ENCODE peak calls at places on chromosome 10, in six cellular contexts. One of them, this sample, is unnamed.

GRCh38 chr10:80132299-80133139 is at the start of gene PLAC9:
- DNase-seq in ovary: peak; percentile 44
- DNase-seq in CD8-positive, alpha-beta T cell: no peak
- DNase-seq in BE2C: no peak
- DNase-seq in heart left ventricle: peak; percentile 68
- DNase-seq in astrocyte of the spinal cord: no peak
- DNase-seq in this sample: no peak

GRCh38 chr10:114624941-114625780 is 32.9 kb downstream of the ABLIM1 start:
- DNase-seq in astrocyte of the spinal cord: no peak
- DNase-seq in BE2C: no peak
- DNase-seq in heart left ventricle: no peak
- DNase-seq in ovary: no peak
- DNase-seq in CD8-positive, alpha-beta T cell: no peak
- DNase-seq in this sample: no peak

GRCh38 chr10:21519981-21520436 is 5.5 kb downstream of the SKIDA1 start:
- DNase-seq in CD8-positive, alpha-beta T cell: no peak
- DNase-seq in BE2C: no peak
- DNase-seq in ovary: no peak
- DNase-seq in heart left ventricle: no peak
- DNase-seq in astrocyte of the spinal cord: peak; percentile 86
- DNase-seq in this sample: no peak

GRCh38 chr10:7473474-7473873 is 62.6 kb upstream of the SFMBT2 start:
- DNase-seq in CD8-positive, alpha-beta T cell: no peak
- DNase-seq in heart left ventricle: no peak
- DNase-seq in BE2C: no peak
- DNase-seq in astrocyte of the spinal cord: no peak
- DNase-seq in ovary: no peak
- DNase-seq in this sample: no peak

GRCh38 chr10:93376372-93377296 is 105.5 kb downstream of the MYOF start:
- DNase-seq in heart left ventricle: peak; percentile 37
- DNase-seq in ovary: peak; percentile 74
- DNase-seq in CD8-positive, alpha-beta T cell: no peak
- DNase-seq in BE2C: peak; percentile 37
- DNase-seq in astrocyte of the spinal cord: peak; percentile 89
- DNase-seq in this sample: peak; percentile 74

GRCh38 chr10:68153473-68154210 is 44.4 kb downstream of the MYPN start:
- DNase-seq in ovary: no peak
- DNase-seq in astrocyte of the spinal cord: peak; percentile 93
- DNase-seq in heart left ventricle: peak; percentile 67
- DNase-seq in BE2C: peak; percentile 71
- DNase-seq in CD8-positive, alpha-beta T cell: no peak
- DNase-seq in this sample: peak; percentile 94

GRCh38 chr10:27072436-27073114 is 27.7 kb downstream of the ANKRD26 start:
- DNase-seq in CD8-positive, alpha-beta T cell: no peak
- DNase-seq in astrocyte of the spinal cord: no peak
- DNase-seq in heart left ventricle: no peak
- DNase-seq in ovary: no peak
- DNase-seq in BE2C: no peak
- DNase-seq in this sample: no peak

GRCh38 chr10:79286318-79286951 is 60.8 kb upstream of the PPIF start:
- DNase-seq in CD8-positive, alpha-beta T cell: peak; percentile 53
- DNase-seq in ovary: peak; percentile 68
- DNase-seq in heart left ventricle: peak; percentile 74
- DNase-seq in BE2C: peak; percentile 91
- DNase-seq in astrocyte of the spinal cord: peak; percentile 47
- DNase-seq in this sample: no peak

GRCh38 chr10:44955408-44956070 is 4.1 kb upstream of the RASSF4 start:
- DNase-seq in ovary: no peak
- DNase-seq in BE2C: no peak
- DNase-seq in heart left ventricle: no peak
- DNase-seq in CD8-positive, alpha-beta T cell: no peak
- DNase-seq in astrocyte of the spinal cord: no peak
- DNase-seq in this sample: no peak

GRCh38 chr10:3426190-3426845 is 253.7 kb upstream of the PITRM1 start:
- DNase-seq in astrocyte of the spinal cord: peak; percentile 76
- DNase-seq in heart left ventricle: no peak
- DNase-seq in CD8-positive, alpha-beta T cell: no peak
- DNase-seq in BE2C: no peak
- DNase-seq in ovary: no peak
- DNase-seq in this sample: no peak

GRCh38 chr10:20105236-20105635 is 289.0 kb downstream of the PLXDC2 start:
- DNase-seq in astrocyte of the spinal cord: peak; percentile 34
- DNase-seq in BE2C: no peak
- DNase-seq in ovary: no peak
- DNase-seq in heart left ventricle: no peak
- DNase-seq in CD8-positive, alpha-beta T cell: no peak
- DNase-seq in this sample: no peak

GRCh38 chr10:97356318-97356914 is 21.9 kb upstream of the FRAT2 start:
- DNase-seq in CD8-positive, alpha-beta T cell: no peak
- DNase-seq in BE2C: no peak
- DNase-seq in heart left ventricle: no peak
- DNase-seq in ovary: no peak
- DNase-seq in astrocyte of the spinal cord: no peak
- DNase-seq in this sample: no peak

GRCh38 chr10:14751576-14752330 is 22.9 kb downstream of the FAM107B start:
- DNase-seq in CD8-positive, alpha-beta T cell: no peak
- DNase-seq in ovary: peak; percentile 47
- DNase-seq in BE2C: no peak
- DNase-seq in heart left ventricle: peak; percentile 79
- DNase-seq in astrocyte of the spinal cord: peak; percentile 33
- DNase-seq in this sample: no peak

GRCh38 chr10:74755273-74755672 is 71.1 kb upstream of the KAT6B start:
- DNase-seq in ovary: no peak
- DNase-seq in CD8-positive, alpha-beta T cell: no peak
- DNase-seq in BE2C: no peak
- DNase-seq in astrocyte of the spinal cord: no peak
- DNase-seq in heart left ventricle: no peak
- DNase-seq in this sample: no peak

GRCh38 chr10:12019343-12019971 is 23.2 kb downstream of the UPF2 start:
- DNase-seq in BE2C: no peak
- DNase-seq in ovary: peak; percentile 29
- DNase-seq in heart left ventricle: no peak
- DNase-seq in CD8-positive, alpha-beta T cell: no peak
- DNase-seq in astrocyte of the spinal cord: no peak
- DNase-seq in this sample: no peak

GRCh38 chr10:63554666-63555065 is 33.5 kb downstream of the REEP3 start:
- DNase-seq in BE2C: no peak
- DNase-seq in heart left ventricle: no peak
- DNase-seq in CD8-positive, alpha-beta T cell: peak; percentile 35
- DNase-seq in astrocyte of the spinal cord: peak; percentile 97
- DNase-seq in ovary: no peak
- DNase-seq in this sample: peak; percentile 78

GRCh38 chr10:12556057-12556456 is 206.7 kb downstream of the CAMK1D start:
- DNase-seq in ovary: no peak
- DNase-seq in BE2C: no peak
- DNase-seq in CD8-positive, alpha-beta T cell: no peak
- DNase-seq in astrocyte of the spinal cord: no peak
- DNase-seq in heart left ventricle: no peak
- DNase-seq in this sample: no peak

GRCh38 chr10:117622471-117623184 is 80.1 kb downstream of the EMX2 start:
- DNase-seq in BE2C: no peak
- DNase-seq in ovary: no peak
- DNase-seq in heart left ventricle: no peak
- DNase-seq in astrocyte of the spinal cord: no peak
- DNase-seq in CD8-positive, alpha-beta T cell: no peak
- DNase-seq in this sample: no peak

GRCh38 chr10:127196227-127196954 is at the start of gene INSYN2A:
- DNase-seq in astrocyte of the spinal cord: peak; percentile 53
- DNase-seq in CD8-positive, alpha-beta T cell: no peak
- DNase-seq in ovary: peak; percentile 31
- DNase-seq in heart left ventricle: no peak
- DNase-seq in BE2C: peak; percentile 24
- DNase-seq in this sample: no peak

GRCh38 chr10:51905050-51905449 is 205.7 kb upstream of the CSTF2T start:
- DNase-seq in CD8-positive, alpha-beta T cell: no peak
- DNase-seq in BE2C: no peak
- DNase-seq in ovary: no peak
- DNase-seq in astrocyte of the spinal cord: no peak
- DNase-seq in heart left ventricle: no peak
- DNase-seq in this sample: no peak

GRCh38 chr10:37826806-37827205 is 30.6 kb downstream of the ZNF248 start:
- DNase-seq in CD8-positive, alpha-beta T cell: no peak
- DNase-seq in astrocyte of the spinal cord: no peak
- DNase-seq in ovary: no peak
- DNase-seq in heart left ventricle: no peak
- DNase-seq in BE2C: no peak
- DNase-seq in this sample: no peak

GRCh38 chr10:100027416-100027815 is 17.7 kb upstream of the DNMBP start:
- DNase-seq in astrocyte of the spinal cord: no peak
- DNase-seq in ovary: no peak
- DNase-seq in CD8-positive, alpha-beta T cell: no peak
- DNase-seq in heart left ventricle: no peak
- DNase-seq in BE2C: no peak
- DNase-seq in this sample: no peak

GRCh38 chr10:42979730-42980467 is 97.0 kb upstream of the RET start:
- DNase-seq in CD8-positive, alpha-beta T cell: no peak
- DNase-seq in heart left ventricle: peak; percentile 6
- DNase-seq in astrocyte of the spinal cord: no peak
- DNase-seq in BE2C: peak; percentile 66
- DNase-seq in ovary: no peak
- DNase-seq in this sample: no peak

GRCh38 chr10:119233821-119234220 is 26.4 kb downstream of the GRK5 start:
- DNase-seq in heart left ventricle: no peak
- DNase-seq in BE2C: no peak
- DNase-seq in CD8-positive, alpha-beta T cell: no peak
- DNase-seq in astrocyte of the spinal cord: peak; percentile 43
- DNase-seq in ovary: no peak
- DNase-seq in this sample: no peak

GRCh38 chr10:1169981-1170866 is 114.0 kb downstream of the WDR37 start:
- DNase-seq in BE2C: no peak
- DNase-seq in astrocyte of the spinal cord: no peak
- DNase-seq in CD8-positive, alpha-beta T cell: no peak
- DNase-seq in ovary: no peak
- DNase-seq in heart left ventricle: no peak
- DNase-seq in this sample: no peak

GRCh38 chr10:34776090-34776690 is 38.9 kb downstream of the PARD3 start:
- DNase-seq in CD8-positive, alpha-beta T cell: no peak
- DNase-seq in ovary: no peak
- DNase-seq in BE2C: no peak
- DNase-seq in astrocyte of the spinal cord: no peak
- DNase-seq in heart left ventricle: no peak
- DNase-seq in this sample: no peak

GRCh38 chr10:34775044-34775637 is 40.0 kb downstream of the PARD3 start:
- DNase-seq in astrocyte of the spinal cord: no peak
- DNase-seq in CD8-positive, alpha-beta T cell: no peak
- DNase-seq in BE2C: no peak
- DNase-seq in heart left ventricle: no peak
- DNase-seq in ovary: no peak
- DNase-seq in this sample: no peak

GRCh38 chr10:34781709-34782108 is 33.4 kb downstream of the PARD3 start:
- DNase-seq in CD8-positive, alpha-beta T cell: no peak
- DNase-seq in BE2C: no peak
- DNase-seq in astrocyte of the spinal cord: no peak
- DNase-seq in heart left ventricle: no peak
- DNase-seq in ovary: no peak
- DNase-seq in this sample: no peak

GRCh38 chr10:34786464-34786863 is 28.6 kb downstream of the PARD3 start:
- DNase-seq in heart left ventricle: no peak
- DNase-seq in CD8-positive, alpha-beta T cell: no peak
- DNase-seq in ovary: no peak
- DNase-seq in BE2C: peak; percentile 24
- DNase-seq in astrocyte of the spinal cord: no peak
- DNase-seq in this sample: no peak

GRCh38 chr10:34780818-34781380 is 34.2 kb downstream of the PARD3 start:
- DNase-seq in heart left ventricle: peak; percentile 69
- DNase-seq in ovary: peak; percentile 64
- DNase-seq in astrocyte of the spinal cord: peak; percentile 76
- DNase-seq in BE2C: peak; percentile 59
- DNase-seq in CD8-positive, alpha-beta T cell: no peak
- DNase-seq in this sample: peak; percentile 62
- H3K4me3 ChIP-seq in heart left ventricle: no peak overlapping the region
- H3K4me3 ChIP-seq in ovary: no peak overlapping the region
- H3K4me3 ChIP-seq in astrocyte of the spinal cord: no peak overlapping the region
- H3K4me3 ChIP-seq in BE2C: peak overlapping the region; percentile 25
- H3K4me3 ChIP-seq in CD8-positive, alpha-beta T cell: no peak overlapping the region
- H3K4me3 ChIP-seq in this sample: peak overlapping the region; percentile 19

GRCh38 chr10:132742837-132743194 is 43.1 kb downstream of the NKX6-2 start:
- DNase-seq in astrocyte of the spinal cord: peak; percentile 58
- DNase-seq in ovary: no peak
- DNase-seq in CD8-positive, alpha-beta T cell: no peak
- DNase-seq in heart left ventricle: no peak
- DNase-seq in BE2C: no peak
- DNase-seq in this sample: no peak
- H3K4me3 ChIP-seq in astrocyte of the spinal cord: no peak overlapping the region
- H3K4me3 ChIP-seq in ovary: no peak overlapping the region
- H3K4me3 ChIP-seq in CD8-positive, alpha-beta T cell: no peak overlapping the region
- H3K4me3 ChIP-seq in heart left ventricle: no peak overlapping the region
- H3K4me3 ChIP-seq in BE2C: no peak overlapping the region
- H3K4me3 ChIP-seq in this sample: no peak overlapping the region

GRCh38 chr10:71767420-71768035 is 5.8 kb downstream of the VSIR start:
- DNase-seq in CD8-positive, alpha-beta T cell: no peak
- DNase-seq in BE2C: no peak
- DNase-seq in astrocyte of the spinal cord: peak; percentile 13
- DNase-seq in ovary: peak; percentile 75
- DNase-seq in heart left ventricle: peak; percentile 91
- DNase-seq in this sample: no peak

GRCh38 chr10:71769279-71769823 is 4.0 kb downstream of the VSIR start:
- DNase-seq in CD8-positive, alpha-beta T cell: no peak
- DNase-seq in astrocyte of the spinal cord: peak; percentile 18
- DNase-seq in heart left ventricle: peak; percentile 30
- DNase-seq in BE2C: no peak
- DNase-seq in ovary: no peak
- DNase-seq in this sample: no peak

GRCh38 chr10:71765907-71766716 is 7.2 kb downstream of the VSIR start:
- DNase-seq in heart left ventricle: peak; percentile 77
- DNase-seq in astrocyte of the spinal cord: no peak
- DNase-seq in CD8-positive, alpha-beta T cell: no peak
- DNase-seq in BE2C: no peak
- DNase-seq in ovary: no peak
- DNase-seq in this sample: no peak

GRCh38 chr10:71765176-71765906 is 8.0 kb downstream of the VSIR start:
- DNase-seq in BE2C: no peak
- DNase-seq in heart left ventricle: peak; percentile 73
- DNase-seq in ovary: no peak
- DNase-seq in CD8-positive, alpha-beta T cell: no peak
- DNase-seq in astrocyte of the spinal cord: peak; percentile 26
- DNase-seq in this sample: no peak

GRCh38 chr10:71766717-71767419 is 6.5 kb downstream of the VSIR start:
- DNase-seq in BE2C: no peak
- DNase-seq in CD8-positive, alpha-beta T cell: no peak
- DNase-seq in heart left ventricle: peak; percentile 91
- DNase-seq in ovary: peak; percentile 75
- DNase-seq in astrocyte of the spinal cord: peak; percentile 92
- DNase-seq in this sample: peak; percentile 63
- H3K4me3 ChIP-seq in BE2C: no peak overlapping the region
- H3K4me3 ChIP-seq in CD8-positive, alpha-beta T cell: peak overlapping the region; percentile 13
- H3K4me3 ChIP-seq in heart left ventricle: no peak overlapping the region
- H3K4me3 ChIP-seq in ovary: no peak overlapping the region
- H3K4me3 ChIP-seq in astrocyte of the spinal cord: no peak overlapping the region
- H3K4me3 ChIP-seq in this sample: no peak overlapping the region

DNA sequence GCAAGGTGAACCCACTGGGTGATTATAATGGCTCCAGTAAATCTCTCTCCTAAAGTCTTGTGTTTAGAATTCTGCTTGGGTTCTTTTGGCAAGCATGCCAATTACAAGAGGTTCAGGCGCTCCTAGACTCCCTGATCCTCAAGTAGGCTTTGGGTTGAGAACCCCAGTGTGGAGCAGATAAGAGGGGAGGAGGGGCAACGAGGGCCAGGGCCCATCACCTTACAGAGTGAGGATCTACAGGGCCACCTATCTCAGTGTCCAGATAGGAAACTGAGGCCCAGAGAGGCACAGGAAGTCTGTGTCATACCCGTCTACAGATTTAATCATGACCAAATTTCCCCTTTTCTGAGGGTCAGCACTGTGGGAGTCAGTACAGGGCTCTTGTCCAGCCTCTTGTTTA is 4.5 kb downstream of the TACR2 start:
- DNase-seq in astrocyte of the spinal cord: no peak
- DNase-seq in BE2C: no peak
- DNase-seq in ovary: no peak
- DNase-seq in heart left ventricle: peak; percentile 8
- DNase-seq in CD8-positive, alpha-beta T cell: no peak
- DNase-seq in this sample: no peak
- H3K4me3 ChIP-seq in astrocyte of the spinal cord: no peak overlapping the region
- H3K4me3 ChIP-seq in BE2C: no peak overlapping the region
- H3K4me3 ChIP-seq in ovary: no peak overlapping the region
- H3K4me3 ChIP-seq in heart left ventricle: no peak overlapping the region
- H3K4me3 ChIP-seq in CD8-positive, alpha-beta T cell: no peak overlapping the region
- H3K4me3 ChIP-seq in this sample: no peak overlapping the region